ENCODE peak calls at places on chromosomes 2 and 18, in nine cellular contexts. N is astrocyte of the spinal cord; A is heart left ventricle; W is neural progenitor cell; B is A673; F is activated CD8-positive, alpha-beta T cell treated with anti-CD3 and anti-CD28 coated beads for 36 hours; C is heart right ventricle; O is uterus; T is cardiac muscle cell. P is an unnamed sample.

GRCh38 chr18:55003695-55004094 is 44.4 kb upstream of the CCDC68 start:
- DNase-seq in N (no peak), A (no peak), W (no peak), B (no peak), F (no peak), C (no peak), O (no peak), T (no peak), P (no peak)

GRCh38 chr2:119790466-119790865 is 30.7 kb downstream of the PTPN4 start:
- DNase-seq in N (no peak), A (no peak), W (no peak), B (no peak), F (no peak), C (no peak), O (no peak), T (no peak), P (no peak)

GRCh38 chr2:63977904-63978303 is 41.3 kb downstream of the VPS54 start:
- DNase-seq in N (no peak), A (no peak), W (no peak), B (no peak), F (peak; percentile 70), C (no peak), O (no peak), T (no peak), P (no peak)

GRCh38 chr18:5416112-5416511 is 120.6 kb upstream of the ZBTB14 start:
- DNase-seq in N (no peak), A (no peak), W (no peak), B (no peak), F (no peak), C (no peak), O (no peak), T (no peak), P (no peak)

GRCh38 chr2:53969285-53970094 is 1.3 kb downstream of the PSME4 start:
- DNase-seq in N (peak; percentile 53), A (no peak), W (no peak), B (peak; percentile 54), F (peak; percentile 23), C (no peak), O (no peak), T (no peak), P (no peak)

GRCh38 chr2:156703628-156704027 is 267.4 kb downstream of the GPD2 start:
- DNase-seq in N (no peak), A (no peak), W (no peak), B (no peak), F (no peak), C (no peak), O (no peak), T (no peak), P (no peak)

GRCh38 chr2:97360202-97360601 is 229.5 kb downstream of the ANKRD36B start:
- DNase-seq in N (no peak), A (no peak), W (no peak), B (no peak), F (no peak), C (no peak), O (no peak), T (no peak), P (no peak)

GRCh38 chr2:46306320-46306719 is 9.1 kb downstream of the EPAS1 start:
- DNase-seq in N (no peak), A (no peak), W (no peak), B (no peak), F (no peak), C (no peak), O (no peak), T (no peak), P (peak; percentile 72)

GRCh38 chr18:10006261-10006903 is 92.6 kb downstream of the VAPA start:
- DNase-seq in N (peak; percentile 34), A (no peak), W (no peak), B (peak; percentile 64), F (no peak), C (no peak), O (no peak), T (peak; percentile 59), P (no peak)

GRCh38 chr2:169707626-169708025 is 13.4 kb downstream of the PHOSPHO2 start:
- DNase-seq in N (no peak), A (no peak), W (no peak), B (no peak), F (no peak), C (no peak), O (no peak), T (no peak), P (no peak)

GRCh38 chr2:134120160-134120717 is 133.6 kb upstream of the MGAT5 start:
- DNase-seq in N (peak; percentile 9), A (no peak), W (peak; percentile 65), B (no peak), F (no peak), C (no peak), O (peak; percentile 37), T (peak; percentile 60), P (no peak)

GRCh38 chr2:200814276-200814815 is 2.6 kb downstream of the BZW1 start:
- DNase-seq in N (no peak), A (no peak), W (no peak), B (no peak), F (peak; percentile 41), C (no peak), O (no peak), T (no peak), P (no peak)

GRCh38 chr2:232372231-232373208 is 6.0 kb upstream of the ALPP start:
- DNase-seq in N (no peak), A (no peak), W (no peak), B (no peak), F (no peak), C (no peak), O (no peak), T (no peak), P (no peak)

GRCh38 chr2:164287041-164287440 is 334.2 kb downstream of the GRB14 start:
- DNase-seq in N (no peak), A (no peak), W (no peak), B (peak; percentile 31), F (no peak), C (no peak), O (no peak), T (no peak), P (no peak)

GRCh38 chr2:83594261-83594660 is 864.8 kb downstream of the SUCLG1 start:
- DNase-seq in N (no peak), A (no peak), W (no peak), B (no peak), F (no peak), C (no peak), O (no peak), T (no peak), P (no peak)

GRCh38 chr18:11518788-11519685 is 90.4 kb upstream of the SLC35G4 start:
- DNase-seq in N (peak; percentile 53), A (no peak), W (peak; percentile 86), B (peak; percentile 68), F (peak; percentile 69), C (peak; percentile 14), O (no peak), T (peak; percentile 78), P (no peak)

GRCh38 chr2:234521536-234521935 is 24.7 kb upstream of the ARL4C start:
- DNase-seq in N (no peak), A (no peak), W (no peak), B (no peak), F (no peak), C (no peak), O (no peak), T (no peak), P (no peak)

GRCh38 chr2:226095058-226095457 is 695.5 kb downstream of the NYAP2 start:
- DNase-seq in N (no peak), A (no peak), W (no peak), B (no peak), F (no peak), C (no peak), O (no peak), T (no peak), P (no peak)

DNA sequence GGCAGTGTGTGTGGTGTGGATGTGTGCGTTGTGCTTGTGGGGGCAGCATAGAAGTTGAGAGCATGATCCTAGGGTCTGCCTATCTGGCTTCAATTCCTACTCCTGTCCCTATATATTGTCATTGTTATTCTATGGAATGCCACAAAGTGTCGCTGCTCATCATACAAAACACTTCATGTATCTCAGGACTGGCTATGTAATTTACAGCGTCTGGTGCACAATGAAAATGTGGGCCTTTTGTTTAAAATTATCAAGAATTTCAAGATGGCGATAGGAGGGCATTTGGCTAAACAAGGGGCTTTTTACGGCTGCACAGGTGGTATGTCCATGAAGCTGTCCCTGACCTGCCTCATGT is 3.4 kb downstream of the SERPINB2 start:
- DNase-seq in N (peak; percentile 13), A (no peak), W (no peak), B (peak; percentile 75), F (no peak), C (no peak), O (no peak), T (no peak), P (no peak)
- TF ChIP-seq CTCF in N (no peak), A (no peak), W (peak; percentile 12), B (peak; percentile 68), F (no peak), C (no peak), O (no peak), T (peak; percentile 13), P (peak; percentile 12)

DNA sequence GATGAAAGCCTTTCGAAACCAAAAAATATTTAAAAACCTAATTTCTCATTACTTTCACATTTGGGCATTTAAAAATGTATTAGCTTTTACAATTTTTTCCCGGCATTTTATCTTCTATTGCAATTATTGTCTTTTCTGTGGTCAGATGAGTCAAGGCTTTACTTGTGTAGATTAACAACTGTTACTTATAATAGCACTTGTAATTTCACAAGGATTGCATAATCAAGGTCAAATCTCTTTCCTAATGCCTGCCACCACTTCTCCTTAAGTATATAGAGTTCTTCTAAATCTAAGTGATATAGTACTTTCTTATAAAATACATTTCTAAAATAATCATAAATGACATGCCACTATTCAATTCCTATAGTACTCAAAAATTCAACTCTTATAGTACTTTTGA is 67.2 kb downstream of the SLC8A1 start:
- DNase-seq in N (peak; percentile 77), A (no peak), W (no peak), B (no peak), F (no peak), C (no peak), O (no peak), T (no peak), P (peak; percentile 58)
- TF ChIP-seq CTCF in N (no peak), A (no peak), W (no peak), B (no peak), F (no peak), C (no peak), O (no peak), T (no peak), P (no peak)

GRCh38 chr2:106562826-106563594 is 75.8 kb downstream of the CD8B2 start:
- DNase-seq in N (no peak), A (no peak), W (peak; percentile 32), B (no peak), F (no peak), C (no peak), O (no peak), T (no peak), P (no peak)
- TF ChIP-seq CTCF in N (no peak), A (no peak), W (peak; percentile 36), B (peak; percentile 8), F (no peak), C (peak; percentile 10), O (peak; percentile 34), T (no peak), P (peak; percentile 14)

DNA sequence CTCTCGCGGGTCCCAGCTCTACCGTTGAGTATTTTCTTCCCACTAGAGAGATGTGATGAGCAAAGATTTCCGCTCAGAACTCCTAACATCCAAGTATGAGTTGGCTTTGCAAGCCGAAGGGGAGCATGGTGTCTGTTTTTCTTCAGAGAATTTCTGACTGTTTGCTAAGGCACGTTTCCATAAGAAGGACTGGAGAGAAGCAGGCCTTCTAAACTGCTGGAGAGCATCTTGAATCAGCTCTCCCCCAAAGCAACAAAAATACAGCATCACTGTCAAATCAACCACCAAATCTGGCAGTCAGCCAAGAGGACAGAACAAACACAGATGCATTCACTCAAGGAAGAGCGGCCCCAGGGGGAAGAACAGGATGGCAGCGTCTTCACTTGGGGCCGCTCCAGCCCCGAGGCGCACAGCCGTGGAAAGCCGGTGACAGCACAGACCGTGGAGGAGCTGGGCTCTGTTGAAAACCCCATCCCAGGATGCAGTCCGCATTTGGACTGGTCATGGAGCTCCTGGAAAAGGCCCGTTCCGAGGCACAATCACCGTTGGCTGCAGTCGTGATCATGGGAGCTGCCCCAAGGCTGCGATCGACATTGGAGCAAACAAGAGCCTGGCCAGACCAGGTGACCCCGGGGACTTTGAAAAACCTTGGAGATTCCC is 101.4 kb downstream of the NFATC1 start:
- DNase-seq in N (peak; percentile 73), A (peak; percentile 64), W (no peak), B (peak; percentile 73), F (peak; percentile 1), C (peak; percentile 62), O (peak; percentile 63), T (no peak), P (no peak)
- TF ChIP-seq CTCF in N (no peak), A (no peak), W (no peak), B (no peak), F (no peak), C (no peak), O (no peak), T (no peak), P (no peak)

P was measured in BJ.